ENCODE peak calls at places on chromosomes 6 and 20, in four cellular contexts. O, D, Y and B are unnamed samples.

GRCh38 chr6:91660893-91661292 is 1074.0 kb upstream of the MAP3K7 start:
- DNase-seq in O (no peak), D (no peak), Y (no peak), B (no peak)

GRCh38 chr20:25233016-25233772 is 14.7 kb upstream of the PYGB start:
- DNase-seq in O (no peak), D (no peak), Y (peak; percentile 90), B (no peak)

GRCh38 chr6:125445054-125445453 is 143.3 kb upstream of the HDDC2 start:
- DNase-seq in O (no peak), D (peak; percentile 4), Y (no peak), B (no peak)

GRCh38 chr6:13367396-13367795 is 39.1 kb upstream of the TBC1D7 start:
- DNase-seq in O (no peak), D (no peak), Y (no peak), B (no peak)

GRCh38 chr6:155432293-155432692 is 23.3 kb downstream of the NOX3 start:
- DNase-seq in O (no peak), D (no peak), Y (no peak), B (no peak)

GRCh38 chr6:86154852-86155251 is 512.2 kb upstream of the SYNCRIP start:
- DNase-seq in O (no peak), D (no peak), Y (no peak), B (no peak)

GRCh38 chr6:122200441-122200840 is 199.0 kb upstream of the HSF2 start:
- DNase-seq in O (no peak), D (no peak), Y (no peak), B (no peak)

GRCh38 chr6:48809700-48810099 is 653.4 kb downstream of the MMUT start:
- DNase-seq in O (no peak), D (no peak), Y (no peak), B (no peak)

GRCh38 chr6:10276106-10276505 is 138.8 kb downstream of the TFAP2A start:
- DNase-seq in O (no peak), D (no peak), Y (no peak), B (no peak)

GRCh38 chr6:110340566-110340965 is 17.6 kb downstream of the METTL24 start:
- DNase-seq in O (no peak), D (no peak), Y (no peak), B (no peak)

GRCh38 chr6:110345025-110345424 is 13.1 kb downstream of the METTL24 start:
- DNase-seq in O (no peak), D (no peak), Y (no peak), B (no peak)

GRCh38 chr6:110338820-110339470 is 19.2 kb downstream of the METTL24 start:
- DNase-seq in O (no peak), D (no peak), Y (no peak), B (no peak)

GRCh38 chr6:110342759-110343158 is 15.4 kb downstream of the METTL24 start:
- DNase-seq in O (no peak), D (no peak), Y (no peak), B (no peak)

GRCh38 chr6:110341671-110342304 is 16.4 kb downstream of the METTL24 start:
- DNase-seq in O (no peak), D (peak; percentile 49), Y (no peak), B (no peak)
- TF ChIP-seq CTCF in O (no peak), D (peak; percentile 58), Y (peak; percentile 37), B (peak; percentile 78)

GRCh38 chr20:32470025-32470861 is 112.1 kb downstream of the ASXL1 start:
- DNase-seq in O (no peak), D (peak; percentile 60), Y (no peak), B (no peak)
- TF ChIP-seq CTCF in O (peak; percentile 13), D (peak; percentile 49), Y (peak; percentile 64), B (peak; percentile 69)

GRCh38 chr6:21587182-21587924 is 6.2 kb upstream of the SOX4 start:
- DNase-seq in O (peak; percentile 20), D (peak; percentile 66), Y (no peak), B (peak; percentile 77)
- TF ChIP-seq CTCF in O (no peak), D (no peak), Y (peak; percentile 37), B (peak; percentile 64)

GRCh38 chr6:131063028-131063763 is at the start of gene EPB41L2:
- DNase-seq in O (peak; percentile 78), D (peak; percentile 95), Y (peak; percentile 97), B (peak; percentile 91)
- TF ChIP-seq CTCF in O (no peak), D (no peak), Y (peak; percentile 45), B (peak; percentile 70)

DNA sequence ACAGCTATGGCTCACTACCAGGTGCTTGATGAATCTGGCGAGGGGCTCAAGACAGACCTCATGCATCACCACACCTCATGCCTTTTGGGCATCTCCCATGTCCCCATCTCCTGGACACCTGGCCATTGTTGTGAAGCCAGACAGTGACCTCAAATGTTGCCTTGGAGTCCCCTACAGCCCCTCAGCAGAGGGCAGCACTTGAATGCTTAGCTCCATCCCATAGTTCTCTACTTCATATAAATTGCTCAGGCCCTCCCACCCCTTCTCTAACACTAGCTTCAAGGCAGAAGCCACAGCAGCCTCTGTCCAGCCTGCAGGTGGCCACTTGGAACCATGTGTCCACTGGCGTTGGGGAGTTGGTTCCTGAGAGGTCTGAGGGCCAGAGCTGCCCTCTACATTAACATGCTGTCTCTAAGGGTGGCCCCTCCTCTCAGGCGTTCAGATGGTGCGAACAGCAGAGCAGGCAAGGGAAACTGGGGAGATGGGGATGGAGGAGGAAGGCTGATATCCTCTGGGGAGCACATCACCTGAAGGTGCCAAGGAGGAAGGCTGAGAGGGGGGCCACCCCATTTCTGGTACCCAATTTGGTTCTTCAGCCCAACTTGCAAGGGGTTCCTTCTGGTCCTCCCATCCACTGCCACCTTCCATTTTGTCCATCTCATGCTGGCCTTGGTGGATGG is 31.3 kb downstream of the MOCS1 start:
- DNase-seq in O (no peak), D (no peak), Y (no peak), B (no peak)
- TF ChIP-seq CTCF in O (no peak), D (no peak), Y (no peak), B (no peak)

GRCh38 chr6:66496659-66497058 is 789.6 kb upstream of the EYS start:
- DNase-seq in O (no peak), D (no peak), Y (no peak), B (no peak)
- TF ChIP-seq CTCF in O (no peak), D (peak; percentile 58), Y (peak; percentile 36), B (peak; percentile 64)

DNA sequence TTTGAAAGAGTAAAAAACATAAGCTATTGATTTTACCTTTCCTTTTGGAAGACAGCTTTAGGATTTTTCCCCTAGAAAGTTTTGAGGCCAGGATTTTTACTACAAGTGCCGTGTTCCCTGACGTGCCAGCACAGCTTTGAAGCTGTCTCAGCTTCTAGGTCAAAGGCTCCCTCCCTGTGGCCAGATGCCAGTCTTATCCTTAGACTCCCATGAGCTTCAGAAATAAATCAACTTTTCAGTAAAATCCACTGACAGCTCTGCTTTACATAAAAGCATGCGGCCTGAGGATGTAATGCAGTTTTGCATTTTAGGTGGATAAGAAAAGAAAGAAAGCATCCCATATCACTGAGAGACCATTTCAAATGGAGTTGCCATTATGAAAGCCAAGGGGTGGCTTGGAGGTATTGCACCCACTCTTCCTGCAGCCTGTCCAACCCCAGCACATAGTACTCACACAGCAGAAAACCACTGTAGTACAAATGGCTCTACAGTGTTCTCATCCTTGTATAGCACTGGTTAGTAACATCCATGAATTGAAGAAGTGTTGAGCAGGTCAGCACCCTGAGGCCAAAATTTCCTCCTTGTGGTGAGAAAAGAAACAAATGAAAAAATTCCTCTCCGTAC is 15.2 kb upstream of the ATXN1 start:
- DNase-seq in O (no peak), D (no peak), Y (no peak), B (no peak)
- TF ChIP-seq CTCF in O (no peak), D (no peak), Y (peak; percentile 24), B (peak; percentile 58)

GRCh38 chr6:130076512-130076911 is 58.1 kb downstream of the L3MBTL3 start:
- DNase-seq in O (no peak), D (no peak), Y (no peak), B (no peak)
- TF ChIP-seq CTCF in O (peak; percentile 53), D (no peak), Y (peak; percentile 34), B (peak; percentile 31)

GRCh38 chr6:1496836-1497592 is 107.6 kb downstream of the FOXF2 start:
- DNase-seq in O (no peak), D (no peak), Y (no peak), B (no peak)

GRCh38 chr6:1500874-1501273 is 108.8 kb upstream of the FOXC1 start:
- DNase-seq in O (no peak), D (no peak), Y (no peak), B (no peak)

GRCh38 chr6:1497593-1498105 is 108.3 kb downstream of the FOXF2 start:
- DNase-seq in O (no peak), D (no peak), Y (no peak), B (no peak)

GRCh38 chr6:1499798-1500197 is 109.9 kb upstream of the FOXC1 start:
- DNase-seq in O (no peak), D (no peak), Y (no peak), B (no peak)

GRCh38 chr6:1498491-1499113 is 109.2 kb downstream of the FOXF2 start:
- DNase-seq in O (no peak), D (no peak), Y (no peak), B (no peak)
- TF ChIP-seq CTCF in O (no peak), D (no peak), Y (no peak), B (no peak)